ENCODE peak calls at places on chromosomes 3 and 15, in ten cellular contexts. T is astrocyte, B is PC-3, E is type B pancreatic cell, P is BJ, S is cardiac fibroblast, A is endothelial cell, V is omental fat pad, I is kidney epithelial cell, N is fibroblast of villous mesenchyme. L is an unnamed sample.

GRCh38 chr15:62822228-62822627 is 220.3 kb upstream of the TPM1 start:
- DNase-seq in T (no peak), B (no peak), E (no peak), P (no peak), S (no peak), A (no peak), V (no peak), I (no peak), N (no peak), L (no peak)

GRCh38 chr15:99384992-99385669 is 133.8 kb downstream of the LRRC28 start:
- DNase-seq in T (no peak), B (no peak), E (no peak), P (no peak), S (peak; percentile 29), A (no peak), V (no peak), I (no peak), N (no peak), L (no peak)

GRCh38 chr3:158395421-158395820 is 175.6 kb upstream of the MLF1 start:
- DNase-seq in T (peak; percentile 55), B (no peak), E (no peak), P (no peak), S (peak; percentile 9), A (no peak), V (no peak), I (no peak), N (no peak), L (no peak)

GRCh38 chr3:31204026-31204795 is 309.8 kb upstream of the GADL1 start:
- DNase-seq in T (no peak), B (no peak), E (no peak), P (no peak), S (no peak), A (no peak), V (no peak), I (no peak), N (no peak), L (no peak)

GRCh38 chr3:119550090-119550910 is 9.1 kb downstream of the CD80 start:
- DNase-seq in T (no peak), B (no peak), E (no peak), P (no peak), S (no peak), A (no peak), V (no peak), I (no peak), N (no peak), L (no peak)

GRCh38 chr3:158158969-158159368 is 49.1 kb downstream of the RSRC1 start:
- DNase-seq in T (no peak), B (peak; percentile 7), E (no peak), P (no peak), S (no peak), A (no peak), V (no peak), I (no peak), N (no peak), L (no peak)

GRCh38 chr3:74534611-74535010 is 79.8 kb downstream of the CNTN3 start:
- DNase-seq in T (no peak), B (no peak), E (no peak), P (no peak), S (no peak), A (no peak), V (no peak), I (no peak), N (no peak), L (no peak)

GRCh38 chr3:48406443-48407431 is 23.1 kb downstream of the PLXNB1 start:
- DNase-seq in T (no peak), B (no peak), E (peak; percentile 59), P (no peak), S (no peak), A (peak; percentile 3), V (peak; percentile 10), I (no peak), N (no peak), L (peak; percentile 51)

GRCh38 chr3:194003128-194004057 is 132.6 kb upstream of the HES1 start:
- DNase-seq in T (peak; percentile 93), B (peak; percentile 90), E (peak; percentile 81), P (peak; percentile 78), S (peak; percentile 98), A (peak; percentile 50), V (peak; percentile 68), I (peak; percentile 71), N (peak; percentile 99), L (no peak)

GRCh38 chr15:73015493-73015892 is 36.8 kb upstream of the NEO1 start:
- DNase-seq in T (no peak), B (no peak), E (peak; percentile 42), P (no peak), S (no peak), A (no peak), V (no peak), I (no peak), N (no peak), L (no peak)

GRCh38 chr3:51887620-51888019 is 12.2 kb upstream of the IQCF5 start:
- DNase-seq in T (no peak), B (peak; percentile 90), E (no peak), P (no peak), S (no peak), A (no peak), V (no peak), I (peak; percentile 34), N (no peak), L (no peak)

GRCh38 chr15:52227456-52227855 is 36.3 kb upstream of the GNB5 start:
- DNase-seq in T (peak; percentile 70), B (peak; percentile 74), E (no peak), P (peak; percentile 39), S (peak; percentile 90), A (peak; percentile 58), V (no peak), I (peak; percentile 81), N (peak; percentile 83), L (no peak)

GRCh38 chr15:96392380-96393208 is 62.1 kb downstream of the NR2F2 start:
- DNase-seq in T (peak; percentile 8), B (no peak), E (no peak), P (no peak), S (no peak), A (no peak), V (no peak), I (no peak), N (peak; percentile 22), L (no peak)

GRCh38 chr3:127698264-127699097 is 25.7 kb downstream of the ABTB1 start:
- DNase-seq in T (no peak), B (no peak), E (no peak), P (no peak), S (no peak), A (no peak), V (no peak), I (no peak), N (no peak), L (peak; percentile 59)

GRCh38 chr15:100875495-100875894 is 4.1 kb upstream of the ALDH1A3 start:
- DNase-seq in T (no peak), B (no peak), E (no peak), P (no peak), S (no peak), A (no peak), V (no peak), I (no peak), N (no peak), L (no peak)

DNA sequence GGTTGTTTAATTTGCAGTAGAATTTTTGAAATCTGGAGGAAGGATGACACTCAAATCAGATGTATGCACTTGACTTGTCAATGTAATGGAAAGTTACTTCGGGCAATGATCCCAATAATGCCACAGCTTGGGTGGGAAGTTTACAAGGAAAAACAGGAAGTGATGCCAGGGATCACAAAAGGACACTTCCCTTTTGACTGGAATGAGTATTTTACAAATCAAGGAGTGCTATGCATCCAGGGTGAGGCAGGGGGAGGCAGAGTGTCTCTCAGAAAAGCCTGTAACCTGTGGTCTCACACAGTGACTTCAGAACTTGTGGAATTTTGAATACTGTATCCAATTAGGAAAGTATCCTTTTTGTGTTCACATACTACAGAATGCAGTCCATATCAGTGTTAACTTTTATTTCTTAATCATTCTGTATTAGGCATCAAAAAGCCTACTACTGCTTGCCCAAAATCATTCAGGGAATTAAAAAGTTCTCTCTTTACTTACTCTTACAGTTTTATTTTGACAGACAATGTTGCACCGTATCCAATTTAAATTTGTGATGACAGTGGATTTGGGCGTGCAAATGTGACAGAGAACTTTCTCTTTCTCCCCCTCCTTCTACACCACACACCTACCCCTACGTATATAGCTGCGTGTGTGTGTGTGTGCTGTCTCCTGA is 445.1 kb downstream of the MECOM start:
- DNase-seq in T (peak; percentile 63), B (peak; percentile 82), E (no peak), P (no peak), S (peak; percentile 81), A (peak; percentile 70), V (no peak), I (no peak), N (peak; percentile 58), L (no peak)
- TF ChIP-seq CTCF in T (peak; percentile 82), B (peak; percentile 86), E (peak; percentile 75), P (peak; percentile 71), S (peak; percentile 92), A (peak; percentile 54), V (no peak), I (peak; percentile 78), N (peak; percentile 86), L (peak; percentile 89)

GRCh38 chr3:108343479-108343870 is 47.1 kb downstream of the HHLA2 start:
- DNase-seq in T (no peak), B (no peak), E (no peak), P (no peak), S (no peak), A (no peak), V (no peak), I (no peak), N (no peak), L (no peak)
- TF ChIP-seq CTCF in T (no peak), B (no peak), E (no peak), P (no peak), S (no peak), A (no peak), V (no peak), I (no peak), N (no peak), L (no peak)

GRCh38 chr15:65286704-65287514 is at the start of gene PARP16:
- DNase-seq in T (peak; percentile 77), B (peak; percentile 81), E (peak; percentile 92), P (no peak), S (peak; percentile 77), A (peak; percentile 83), V (peak; percentile 47), I (no peak), N (peak; percentile 82), L (peak; percentile 95)
- TF ChIP-seq CTCF in T (no peak), B (no peak), E (peak; percentile 50), P (peak; percentile 21), S (no peak), A (no peak), V (no peak), I (peak; percentile 6), N (peak; percentile 28), L (peak; percentile 74)

DNA sequence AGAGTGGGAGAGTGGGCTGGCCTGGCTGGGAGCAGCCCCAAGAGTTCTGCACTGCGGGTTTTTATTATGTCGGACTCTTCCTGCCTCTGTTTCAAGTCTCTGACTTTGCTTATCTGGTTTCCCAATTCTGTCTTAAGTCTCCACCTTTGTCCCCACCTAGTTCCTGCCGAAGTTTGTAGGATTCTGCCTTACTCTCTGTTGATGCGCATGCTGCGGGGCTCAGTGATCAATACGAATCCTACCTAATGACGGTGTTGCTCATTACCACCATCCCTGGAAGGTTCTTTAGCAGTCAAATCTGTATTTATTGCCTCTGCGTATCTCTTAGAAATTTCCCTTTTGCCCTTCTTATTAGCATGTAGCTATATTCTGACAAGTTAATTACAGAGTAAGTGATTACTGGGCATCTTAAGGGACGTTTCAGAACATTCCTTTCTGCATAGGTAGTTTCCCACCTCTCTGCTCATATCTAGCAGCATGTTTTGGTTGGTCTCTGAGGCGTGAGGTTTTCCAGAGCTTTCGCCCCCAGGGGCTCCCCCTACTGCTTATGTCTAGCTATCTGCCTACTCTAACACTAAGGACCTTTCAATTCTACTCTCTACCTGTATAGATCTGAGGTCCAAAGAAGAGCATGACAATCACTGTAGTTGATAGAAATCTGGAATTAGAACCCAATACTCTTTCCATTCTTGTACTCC is 236.0 kb upstream of the EIF1B start:
- DNase-seq in T (no peak), B (peak; percentile 4), E (no peak), P (no peak), S (no peak), A (peak; percentile 44), V (no peak), I (no peak), N (no peak), L (no peak)
- TF ChIP-seq CTCF in T (no peak), B (no peak), E (no peak), P (peak; percentile 21), S (peak; percentile 19), A (no peak), V (no peak), I (peak; percentile 38), N (no peak), L (peak; percentile 24)

L was measured in chondrocyte.